ENCODE peak calls at places on chromosomes 13 and 19, in nine cellular contexts. D, R, L, W, B, M, P, S and X are unnamed samples.

GRCh38 chr13:112724788-112725345 is 35.0 kb downstream of the ATP11A start:
- DNase-seq in D (no peak), R (no peak), L (no peak), W (no peak), B (no peak), M (peak; percentile 43), P (no peak), S (peak; percentile 52), X (no peak)

GRCh38 chr19:1540353-1540925 is 16.6 kb downstream of the PLK5 start:
- DNase-seq in D (no peak), R (no peak), L (no peak), W (no peak), B (no peak), M (no peak), P (no peak), S (no peak), X (peak; percentile 2)

GRCh38 chr13:29514720-29515310 is 80.7 kb downstream of the SLC7A1 start:
- DNase-seq in D (no peak), R (no peak), L (no peak), W (no peak), B (no peak), M (no peak), P (no peak), S (no peak), X (no peak)

GRCh38 chr13:27605610-27606200 is 14.6 kb downstream of the LNX2 start:
- DNase-seq in D (no peak), R (peak; percentile 16), L (no peak), W (no peak), B (no peak), M (no peak), P (no peak), S (no peak), X (peak; percentile 50)

GRCh38 chr13:42405665-42406390 is 133.9 kb downstream of the AKAP11 start:
- DNase-seq in D (peak; percentile 6), R (no peak), L (peak; percentile 57), W (no peak), B (no peak), M (no peak), P (peak; percentile 41), S (peak; percentile 10), X (peak; percentile 16)

GRCh38 chr19:18940791-18941627 is at the start of gene HOMER3:
- DNase-seq in D (peak; percentile 53), R (peak; percentile 71), L (no peak), W (peak; percentile 84), B (peak; percentile 87), M (peak; percentile 88), P (peak; percentile 95), S (peak; percentile 72), X (peak; percentile 43)

GRCh38 chr13:73335226-73335625 is 276.4 kb downstream of the KLF5 start:
- DNase-seq in D (peak; percentile 62), R (no peak), L (no peak), W (no peak), B (no peak), M (no peak), P (no peak), S (peak; percentile 90), X (peak; percentile 20)

GRCh38 chr13:98315466-98315865 is 138.4 kb upstream of the RNF113B start:
- DNase-seq in D (peak; percentile 75), R (no peak), L (no peak), W (no peak), B (no peak), M (no peak), P (no peak), S (no peak), X (peak; percentile 27)

GRCh38 chr13:48564046-48564445 is 31.2 kb upstream of the RCBTB2 start:
- DNase-seq in D (no peak), R (no peak), L (no peak), W (no peak), B (peak; percentile 16), M (no peak), P (no peak), S (peak; percentile 52), X (peak; percentile 11)

GRCh38 chr13:106602178-106602577 is 34.2 kb upstream of the ARGLU1 start:
- DNase-seq in D (no peak), R (peak; percentile 42), L (no peak), W (peak; percentile 68), B (no peak), M (no peak), P (no peak), S (no peak), X (no peak)

GRCh38 chr13:111623743-111624505 is 303.5 kb downstream of the TEX29 start:
- DNase-seq in D (no peak), R (no peak), L (no peak), W (no peak), B (no peak), M (no peak), P (no peak), S (no peak), X (no peak)

GRCh38 chr19:35266904-35267817 is 1.6 kb upstream of the USF2 start:
- DNase-seq in D (peak; percentile 15), R (peak; percentile 46), L (peak; percentile 63), W (peak; percentile 49), B (peak; percentile 39), M (peak; percentile 76), P (peak; percentile 73), S (peak; percentile 12), X (no peak)

DNA sequence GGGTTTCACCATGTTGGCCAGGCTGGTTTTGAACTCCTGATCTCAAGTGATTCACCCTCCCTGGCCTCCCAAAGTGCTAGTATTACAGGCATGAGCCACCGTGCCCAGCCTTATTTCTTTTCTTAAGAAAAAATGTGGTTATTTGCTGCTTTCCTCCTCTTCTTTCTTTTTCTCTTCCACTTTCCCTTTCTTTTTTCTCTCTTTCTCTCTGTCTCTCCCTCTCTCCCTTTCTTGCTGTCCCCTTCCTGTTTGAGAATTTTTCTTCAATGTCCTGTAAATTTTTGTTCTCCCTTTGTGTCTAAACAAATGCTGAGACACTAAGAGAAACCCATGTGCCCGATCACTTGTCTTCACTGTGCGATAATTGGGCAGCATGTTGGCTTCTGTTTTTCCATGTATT is 2.2 kb downstream of the LEUTX start:
- DNase-seq in D (no peak), R (no peak), L (no peak), W (no peak), B (no peak), M (no peak), P (no peak), S (no peak), X (no peak)
- H3K4me3 ChIP-seq in D (no peak overlapping the region), R (no peak overlapping the region), L (no peak overlapping the region), W (no peak overlapping the region), B (no peak overlapping the region), M (no peak overlapping the region), P (no peak overlapping the region), S (no peak overlapping the region), X (no peak overlapping the region)

DNA sequence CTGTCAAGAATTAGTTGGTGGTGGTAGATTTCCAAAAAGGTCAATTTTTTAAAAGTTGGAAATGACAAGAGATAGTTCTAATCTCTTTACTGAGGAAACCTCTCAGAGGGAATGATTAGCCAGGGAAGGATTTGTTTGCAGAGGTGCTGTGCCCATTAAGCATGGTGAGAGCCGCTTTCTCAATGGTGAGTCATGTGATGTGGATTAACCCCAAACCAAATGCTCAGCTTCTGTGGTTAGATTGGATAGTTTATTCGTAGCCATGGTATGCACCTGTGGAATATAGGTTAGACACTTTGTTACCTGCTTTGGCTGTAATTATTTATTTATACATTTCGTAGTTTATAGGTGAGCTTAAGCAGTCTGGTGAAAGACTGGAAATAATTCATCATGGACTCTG is 7.1 kb downstream of the HNRNPM start:
- DNase-seq in D (peak; percentile 62), R (no peak), L (no peak), W (no peak), B (no peak), M (peak; percentile 61), P (peak; percentile 45), S (peak; percentile 96), X (peak; percentile 52)
- H3K4me3 ChIP-seq in D (no peak overlapping the region), R (no peak overlapping the region), L (no peak overlapping the region), W (no peak overlapping the region), B (no peak overlapping the region), M (peak overlapping the region; percentile 70), P (no peak overlapping the region), S (peak overlapping the region; percentile 2), X (no peak overlapping the region)

GRCh38 chr19:3784607-3785463 is 1.3 kb downstream of the MATK start:
- DNase-seq in D (no peak), R (no peak), L (peak; percentile 45), W (no peak), B (no peak), M (peak; percentile 49), P (no peak), S (peak; percentile 29), X (no peak)

GRCh38 chr19:3782903-3783302 is 3.3 kb downstream of the MATK start:
- DNase-seq in D (no peak), R (no peak), L (no peak), W (no peak), B (no peak), M (peak; percentile 37), P (no peak), S (no peak), X (no peak)

GRCh38 chr19:3785938-3786824 is at the start of gene MATK:
- DNase-seq in D (no peak), R (no peak), L (no peak), W (no peak), B (no peak), M (peak; percentile 69), P (no peak), S (no peak), X (no peak)

GRCh38 chr19:3783660-3784584 is 2.3 kb downstream of the MATK start:
- DNase-seq in D (no peak), R (no peak), L (peak; percentile 49), W (no peak), B (peak; percentile 59), M (peak; percentile 86), P (no peak), S (peak; percentile 8), X (no peak)

GRCh38 chr19:3785464-3785937 is 680 bp downstream of the MATK start:
- DNase-seq in D (no peak), R (no peak), L (peak; percentile 34), W (no peak), B (no peak), M (peak; percentile 59), P (no peak), S (no peak), X (no peak)
- H3K4me3 ChIP-seq in D (no peak overlapping the region), R (no peak overlapping the region), L (peak overlapping the region; percentile 37), W (peak overlapping the region; percentile 20), B (no peak overlapping the region), M (peak overlapping the region; percentile 65), P (no peak overlapping the region), S (no peak overlapping the region), X (no peak overlapping the region)

DNA sequence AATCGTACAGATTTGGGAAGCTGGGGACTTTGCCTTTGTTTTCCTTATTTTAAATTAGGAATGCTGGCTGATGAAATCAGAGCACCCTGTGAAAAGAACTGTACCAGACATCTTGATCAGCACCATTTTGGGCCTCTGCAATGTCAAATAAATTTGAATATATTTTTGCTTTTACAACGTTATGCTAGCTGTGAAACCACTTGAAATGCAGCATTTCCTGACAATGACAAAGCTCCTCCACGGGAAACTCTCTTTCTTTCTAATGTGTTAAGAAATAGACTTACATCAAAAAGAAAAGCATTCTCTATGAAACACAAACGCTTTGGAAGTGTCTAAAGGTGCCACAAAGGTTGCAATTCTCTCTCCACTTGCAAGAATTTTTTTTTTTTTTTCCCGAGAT is 47.1 kb upstream of the MAP3K10 start:
- DNase-seq in D (no peak), R (no peak), L (no peak), W (no peak), B (no peak), M (no peak), P (no peak), S (no peak), X (peak; percentile 22)
- H3K4me3 ChIP-seq in D (no peak overlapping the region), R (no peak overlapping the region), L (no peak overlapping the region), W (no peak overlapping the region), B (no peak overlapping the region), M (no peak overlapping the region), P (no peak overlapping the region), S (no peak overlapping the region), X (no peak overlapping the region)